ENCODE peak calls at places on chromosomes 3 and 15, in six cellular contexts. One of them, this sample, is unnamed.

GRCh38 chr3:102124301-102125158 is 275.2 kb downstream of the NFKBIZ start:
- DNase-seq in transverse colon: no peak
- DNase-seq in OCI-LY7: no peak
- DNase-seq in prostate gland: no peak
- DNase-seq in naive thymus-derived CD4-positive, alpha-beta T cell: no peak
- DNase-seq in stomach: no peak
- DNase-seq in this sample: peak; percentile 52

GRCh38 chr15:90594297-90594696 is 64.6 kb downstream of the CRTC3 start:
- DNase-seq in transverse colon: peak; percentile 92
- DNase-seq in OCI-LY7: peak; percentile 93
- DNase-seq in prostate gland: peak; percentile 96
- DNase-seq in naive thymus-derived CD4-positive, alpha-beta T cell: peak; percentile 92
- DNase-seq in stomach: peak; percentile 92
- DNase-seq in this sample: peak; percentile 23

GRCh38 chr15:88267720-88268119 is 11.2 kb upstream of the NTRK3 start:
- DNase-seq in transverse colon: no peak
- DNase-seq in OCI-LY7: no peak
- DNase-seq in prostate gland: no peak
- DNase-seq in naive thymus-derived CD4-positive, alpha-beta T cell: no peak
- DNase-seq in stomach: no peak
- DNase-seq in this sample: no peak

GRCh38 chr3:81864273-81864672 is 102.8 kb upstream of the GBE1 start:
- DNase-seq in transverse colon: no peak
- DNase-seq in OCI-LY7: no peak
- DNase-seq in prostate gland: no peak
- DNase-seq in naive thymus-derived CD4-positive, alpha-beta T cell: no peak
- DNase-seq in stomach: no peak
- DNase-seq in this sample: no peak

GRCh38 chr3:70606018-70606417 is 293.6 kb upstream of the MDFIC2 start:
- DNase-seq in transverse colon: no peak
- DNase-seq in OCI-LY7: no peak
- DNase-seq in prostate gland: no peak
- DNase-seq in naive thymus-derived CD4-positive, alpha-beta T cell: no peak
- DNase-seq in stomach: no peak
- DNase-seq in this sample: no peak

GRCh38 chr15:63892794-63893441 is 59.2 kb upstream of the HERC1 start:
- DNase-seq in transverse colon: peak; percentile 59
- DNase-seq in OCI-LY7: no peak
- DNase-seq in prostate gland: no peak
- DNase-seq in naive thymus-derived CD4-positive, alpha-beta T cell: peak; percentile 83
- DNase-seq in stomach: peak; percentile 53
- DNase-seq in this sample: peak; percentile 68

GRCh38 chr15:76913737-76914136 is 8.6 kb upstream of the SCAPER start:
- DNase-seq in transverse colon: no peak
- DNase-seq in OCI-LY7: no peak
- DNase-seq in prostate gland: no peak
- DNase-seq in naive thymus-derived CD4-positive, alpha-beta T cell: no peak
- DNase-seq in stomach: no peak
- DNase-seq in this sample: no peak

GRCh38 chr3:126511291-126511690 is 6.3 kb downstream of the UROC1 start:
- DNase-seq in transverse colon: no peak
- DNase-seq in OCI-LY7: no peak
- DNase-seq in prostate gland: no peak
- DNase-seq in naive thymus-derived CD4-positive, alpha-beta T cell: no peak
- DNase-seq in stomach: no peak
- DNase-seq in this sample: no peak

DNA sequence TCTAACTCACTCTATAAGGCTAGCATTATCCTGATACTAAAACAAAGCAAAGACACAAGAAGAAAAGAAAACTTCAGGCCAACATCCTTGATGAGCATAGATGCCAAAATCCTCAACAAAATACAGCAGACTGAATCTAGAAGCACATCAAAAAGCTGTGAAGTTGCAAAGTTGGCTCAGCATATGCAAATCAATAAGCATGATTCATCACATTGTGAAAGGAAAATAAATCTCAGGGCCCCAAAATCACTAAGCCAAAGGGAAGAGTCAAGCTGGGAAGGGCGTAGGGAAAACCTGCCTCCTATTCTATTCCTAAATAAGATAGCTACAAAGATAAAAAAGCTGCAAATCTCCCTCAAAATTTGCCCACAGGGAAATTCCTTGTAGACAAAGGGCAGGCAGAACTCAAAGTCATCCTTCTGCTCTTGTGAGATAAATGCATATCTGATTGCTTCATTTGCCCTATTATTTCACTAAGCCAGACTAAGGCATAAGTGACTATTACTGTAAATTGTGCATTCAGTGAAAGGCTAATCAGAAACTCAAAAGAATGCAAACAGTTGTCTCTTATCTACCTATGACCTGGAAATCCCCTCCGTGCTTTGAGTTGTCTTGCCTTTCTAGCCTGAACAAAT is 30.4 kb upstream of the CCNL1 start:
- DNase-seq in transverse colon: no peak
- DNase-seq in OCI-LY7: no peak
- DNase-seq in prostate gland: no peak
- DNase-seq in naive thymus-derived CD4-positive, alpha-beta T cell: no peak
- DNase-seq in stomach: no peak
- DNase-seq in this sample: no peak
- H3K9me3 ChIP-seq in transverse colon: peaks cover 20% of the 10 kb centered on the region
- H3K9me3 ChIP-seq in OCI-LY7: peaks cover 9% of the 10 kb centered on the region
- H3K9me3 ChIP-seq in prostate gland: no peaks in the 10 kb centered on the region
- H3K9me3 ChIP-seq in naive thymus-derived CD4-positive, alpha-beta T cell: peaks cover 5% of the 10 kb centered on the region
- H3K9me3 ChIP-seq in stomach: peaks cover 7% of the 10 kb centered on the region
- H3K9me3 ChIP-seq in this sample: no peaks in the 10 kb centered on the region

DNA sequence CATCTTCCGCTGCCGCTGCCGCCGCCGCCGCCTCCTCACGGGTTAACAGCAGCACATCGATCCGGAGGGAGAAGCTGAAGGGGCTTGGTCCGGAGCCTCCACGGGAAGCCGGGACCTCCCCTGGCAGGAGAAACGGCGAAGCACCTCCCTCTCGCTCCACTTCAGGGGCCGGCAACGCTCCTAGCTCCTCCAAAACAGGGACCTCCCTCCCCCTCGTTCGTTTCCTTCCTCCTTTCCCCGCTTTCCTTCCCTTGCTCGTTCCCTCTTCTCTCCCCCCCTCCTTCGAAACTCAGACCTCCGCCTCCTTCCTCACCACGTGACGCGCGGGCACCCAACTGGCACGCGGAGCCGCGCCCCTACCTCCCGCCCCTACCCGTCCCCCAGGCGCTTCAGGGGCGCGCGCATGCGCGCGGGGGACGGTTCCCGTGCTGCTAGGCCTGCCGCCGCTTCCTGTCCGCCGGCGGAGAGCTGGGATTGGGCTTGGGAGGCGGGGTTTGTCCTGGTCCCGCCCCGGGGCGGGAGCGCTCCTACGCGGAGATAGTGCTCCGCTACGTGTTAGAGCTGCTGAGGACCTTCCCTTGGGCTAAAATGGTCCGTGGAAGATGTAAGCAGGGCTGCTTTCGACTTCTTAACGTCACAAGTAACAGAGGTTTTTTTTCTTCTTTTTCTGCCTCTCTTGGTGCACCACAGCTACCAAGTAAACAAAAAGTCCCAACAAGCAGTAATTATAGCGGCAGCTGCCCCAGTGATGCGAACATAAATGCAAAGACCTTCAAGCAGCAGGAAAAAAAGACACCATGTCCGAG is at the start of gene ADAM10:
- DNase-seq in transverse colon: peak; percentile 99
- DNase-seq in OCI-LY7: peak; percentile 99
- DNase-seq in prostate gland: peak; percentile 99
- DNase-seq in naive thymus-derived CD4-positive, alpha-beta T cell: peak; percentile 92
- DNase-seq in stomach: peak; percentile 99
- DNase-seq in this sample: peak; percentile 99
- H3K4me1 ChIP-seq in transverse colon: peaks cover 28% of the 10 kb centered on the region
- H3K4me1 ChIP-seq in OCI-LY7: peaks cover 32% of the 10 kb centered on the region
- H3K4me1 ChIP-seq in prostate gland: no peaks in the 10 kb centered on the region
- H3K4me1 ChIP-seq in naive thymus-derived CD4-positive, alpha-beta T cell: peaks cover 17% of the 10 kb centered on the region
- H3K4me1 ChIP-seq in stomach: peaks cover 34% of the 10 kb centered on the region
- H3K4me1 ChIP-seq in this sample: peaks cover 5% of the 10 kb centered on the region

DNA sequence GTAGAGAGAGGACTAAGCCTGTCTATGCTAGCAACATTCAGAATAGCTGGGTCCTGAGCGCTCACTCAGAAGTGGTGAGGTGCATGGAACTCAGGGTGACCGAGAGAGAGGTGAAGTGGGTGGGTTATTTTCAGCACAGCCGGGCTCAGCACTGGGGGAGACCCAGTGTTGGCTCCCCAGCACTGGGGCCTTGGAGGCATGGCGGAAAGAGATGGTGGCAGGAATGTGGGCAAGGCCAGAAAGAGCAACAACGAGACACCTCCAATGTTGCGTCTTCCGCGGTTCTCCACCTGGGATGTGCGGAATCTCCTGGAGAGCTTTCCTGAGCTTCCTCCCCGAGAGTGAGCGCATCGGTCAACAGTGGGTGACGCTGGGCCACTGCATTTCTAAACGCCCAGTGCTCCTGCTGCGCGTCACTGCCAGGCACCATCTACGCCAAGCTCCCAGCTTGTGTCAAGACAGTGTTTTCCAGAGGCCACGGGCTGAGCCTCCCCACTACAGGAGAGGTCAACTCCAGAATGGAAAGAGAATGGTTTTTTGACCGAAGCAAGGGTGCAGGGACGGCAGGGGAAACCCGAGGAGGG is 148.4 kb downstream of the ADAMTS17 start:
- DNase-seq in transverse colon: no peak
- DNase-seq in OCI-LY7: no peak
- DNase-seq in prostate gland: no peak
- DNase-seq in naive thymus-derived CD4-positive, alpha-beta T cell: no peak
- DNase-seq in stomach: no peak
- DNase-seq in this sample: no peak
- H3K9me3 ChIP-seq in transverse colon: no peaks in the 10 kb centered on the region
- H3K9me3 ChIP-seq in OCI-LY7: no peaks in the 10 kb centered on the region
- H3K9me3 ChIP-seq in prostate gland: no peaks in the 10 kb centered on the region
- H3K9me3 ChIP-seq in naive thymus-derived CD4-positive, alpha-beta T cell: no peaks in the 10 kb centered on the region
- H3K9me3 ChIP-seq in stomach: no peaks in the 10 kb centered on the region
- H3K9me3 ChIP-seq in this sample: no peaks in the 10 kb centered on the region

DNA sequence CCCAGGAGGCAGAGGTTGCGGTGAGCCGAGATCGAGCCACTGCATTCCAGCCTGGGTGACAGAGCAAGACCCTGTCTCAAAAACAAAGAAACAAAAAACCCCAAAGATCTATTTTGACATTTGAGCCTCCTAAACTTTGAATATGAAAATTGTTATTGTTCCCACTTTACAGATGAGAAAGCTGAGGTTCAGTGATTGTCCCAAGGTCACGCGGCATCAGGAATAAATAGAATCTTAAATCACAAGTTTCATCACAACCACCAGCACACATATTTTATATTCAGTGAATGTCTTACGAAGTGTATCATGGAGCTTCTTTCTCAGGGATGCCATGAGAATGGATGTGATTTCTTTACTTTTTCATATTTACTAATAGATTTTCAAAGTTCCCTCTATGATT is 5.3 kb upstream of the LRIG1 start:
- DNase-seq in transverse colon: no peak
- DNase-seq in OCI-LY7: no peak
- DNase-seq in prostate gland: no peak
- DNase-seq in naive thymus-derived CD4-positive, alpha-beta T cell: no peak
- DNase-seq in stomach: no peak
- DNase-seq in this sample: no peak
- H3K4me1 ChIP-seq in transverse colon: peaks cover 34% of the 10 kb centered on the region
- H3K4me1 ChIP-seq in OCI-LY7: peaks cover 25% of the 10 kb centered on the region
- H3K4me1 ChIP-seq in prostate gland: no peaks in the 10 kb centered on the region
- H3K4me1 ChIP-seq in naive thymus-derived CD4-positive, alpha-beta T cell: peaks cover 7% of the 10 kb centered on the region
- H3K4me1 ChIP-seq in stomach: peaks cover 14% of the 10 kb centered on the region
- H3K4me1 ChIP-seq in this sample: no peaks in the 10 kb centered on the region

GRCh38 chr3:118128886-118129285 is 905.8 kb downstream of the IGSF11 start:
- DNase-seq in transverse colon: no peak
- DNase-seq in OCI-LY7: no peak
- DNase-seq in prostate gland: no peak
- DNase-seq in naive thymus-derived CD4-positive, alpha-beta T cell: no peak
- DNase-seq in stomach: no peak
- DNase-seq in this sample: no peak
- H3K9me3 ChIP-seq in transverse colon: no peaks in the 10 kb centered on the region
- H3K9me3 ChIP-seq in OCI-LY7: no peaks in the 10 kb centered on the region
- H3K9me3 ChIP-seq in prostate gland: no peaks in the 10 kb centered on the region
- H3K9me3 ChIP-seq in naive thymus-derived CD4-positive, alpha-beta T cell: no peaks in the 10 kb centered on the region
- H3K9me3 ChIP-seq in stomach: no peaks in the 10 kb centered on the region
- H3K9me3 ChIP-seq in this sample: no peaks in the 10 kb centered on the region

GRCh38 chr3:99843590-99844260 is 26.1 kb downstream of the CMSS1 start:
- DNase-seq in transverse colon: no peak
- DNase-seq in OCI-LY7: no peak
- DNase-seq in prostate gland: no peak
- DNase-seq in naive thymus-derived CD4-positive, alpha-beta T cell: no peak
- DNase-seq in stomach: peak; percentile 54
- DNase-seq in this sample: no peak
- H3K4me1 ChIP-seq in transverse colon: peaks cover 28% of the 10 kb centered on the region
- H3K4me1 ChIP-seq in OCI-LY7: no peaks in the 10 kb centered on the region
- H3K4me1 ChIP-seq in prostate gland: no peaks in the 10 kb centered on the region
- H3K4me1 ChIP-seq in naive thymus-derived CD4-positive, alpha-beta T cell: no peaks in the 10 kb centered on the region
- H3K4me1 ChIP-seq in stomach: peaks cover 44% of the 10 kb centered on the region
- H3K4me1 ChIP-seq in this sample: no peaks in the 10 kb centered on the region

DNA sequence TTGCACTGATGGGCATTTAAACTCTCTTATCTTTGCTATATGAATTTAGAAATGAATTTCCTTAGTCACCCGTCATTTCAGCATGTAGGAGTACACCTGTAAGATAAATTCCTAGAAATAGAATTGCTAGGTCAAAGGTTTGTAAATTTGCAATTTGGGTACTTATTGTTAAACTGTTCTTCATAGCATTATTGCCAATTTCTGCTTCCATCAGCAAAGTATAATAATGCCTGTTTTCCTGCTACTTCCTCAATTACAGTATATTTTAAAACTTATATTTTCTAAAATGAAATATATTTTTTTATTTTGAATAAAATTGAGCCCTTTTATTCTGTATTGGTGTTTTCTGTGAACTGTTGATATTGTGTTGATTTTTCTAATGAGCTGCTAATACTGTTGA is 16.3 kb upstream of the MCF2L2 start:
- DNase-seq in transverse colon: no peak
- DNase-seq in OCI-LY7: no peak
- DNase-seq in prostate gland: no peak
- DNase-seq in naive thymus-derived CD4-positive, alpha-beta T cell: no peak
- DNase-seq in stomach: no peak
- DNase-seq in this sample: no peak
- H3K9me3 ChIP-seq in transverse colon: peaks cover 10% of the 10 kb centered on the region
- H3K9me3 ChIP-seq in OCI-LY7: peaks cover 26% of the 10 kb centered on the region
- H3K9me3 ChIP-seq in prostate gland: no peaks in the 10 kb centered on the region
- H3K9me3 ChIP-seq in naive thymus-derived CD4-positive, alpha-beta T cell: no peaks in the 10 kb centered on the region
- H3K9me3 ChIP-seq in stomach: no peaks in the 10 kb centered on the region
- H3K9me3 ChIP-seq in this sample: no peaks in the 10 kb centered on the region